ENCODE peak calls at places on chromosomes 1 and 21, in nine cellular contexts. W, Y, H, F, C, P, K, Z and Q are unnamed samples.

GRCh38 chr1:10960954-10961833 is 51.3 kb upstream of the TARDBP start:
- DNase-seq in W (peak), Y (peak), H (peak), F (peak), C (peak), P (peak), K (peak), Z (peak), Q (peak)

GRCh38 chr1:2812939-2813653 is 11.6 kb upstream of the TTC34 start:
- DNase-seq in W (no peak), Y (no peak), H (no peak), F (no peak), C (no peak), P (no peak), K (no peak), Z (no peak), Q (no peak)

GRCh38 chr1:23673086-23673813 is 18.4 kb upstream of the RPL11 start:
- DNase-seq in W (peak), Y (peak), H (peak), F (no peak), C (peak), P (peak), K (no peak), Z (no peak), Q (peak)

GRCh38 chr1:180114546-180114945 is 40.1 kb upstream of the QSOX1 start:
- DNase-seq in W (no peak), Y (no peak), H (no peak), F (no peak), C (no peak), P (no peak), K (no peak), Z (no peak), Q (no peak)

GRCh38 chr1:116064616-116065015 is 46.6 kb upstream of the MAB21L3 start:
- DNase-seq in W (no peak), Y (no peak), H (peak), F (no peak), C (peak), P (peak), K (no peak), Z (no peak), Q (no peak)

GRCh38 chr1:244075247-244075722 is 24.2 kb downstream of the ZBTB18 start:
- DNase-seq in W (no peak), Y (no peak), H (no peak), F (no peak), C (no peak), P (no peak), K (no peak), Z (no peak), Q (no peak)

GRCh38 chr1:153629971-153630370 is 1.7 kb downstream of the S100A1 start:
- DNase-seq in W (peak), Y (no peak), H (no peak), F (no peak), C (no peak), P (no peak), K (no peak), Z (no peak), Q (no peak)

GRCh38 chr1:81349194-81349965 is 451.4 kb upstream of the ADGRL2 start:
- DNase-seq in W (no peak), Y (no peak), H (no peak), F (no peak), C (no peak), P (no peak), K (no peak), Z (no peak), Q (no peak)

GRCh38 chr1:31707711-31708110 is 3.9 kb upstream of the COL16A1 start:
- DNase-seq in W (peak), Y (no peak), H (peak), F (no peak), C (peak), P (peak), K (no peak), Z (no peak), Q (peak)

GRCh38 chr21:36478941-36479340 is 981 bp downstream of the CLDN14 start:
- DNase-seq in W (no peak), Y (no peak), H (no peak), F (no peak), C (peak), P (peak), K (no peak), Z (no peak), Q (no peak)

GRCh38 chr1:43851561-43852338 is 81.9 kb upstream of the ARTN start:
- DNase-seq in W (no peak), Y (no peak), H (no peak), F (no peak), C (no peak), P (no peak), K (no peak), Z (no peak), Q (no peak)

GRCh38 chr1:209422281-209422680 is 161.2 kb upstream of the CAMK1G start:
- DNase-seq in W (no peak), Y (no peak), H (no peak), F (no peak), C (no peak), P (no peak), K (no peak), Z (no peak), Q (no peak)

GRCh38 chr1:215267495-215267894 is 185.0 kb downstream of the KCNK2 start:
- DNase-seq in W (no peak), Y (no peak), H (no peak), F (no peak), C (no peak), P (no peak), K (no peak), Z (no peak), Q (no peak)

GRCh38 chr1:151887028-151887427 is 22.3 kb downstream of the THEM4 start:
- DNase-seq in W (no peak), Y (no peak), H (peak), F (no peak), C (peak), P (peak), K (no peak), Z (no peak), Q (no peak)

GRCh38 chr1:217342105-217342504 is 288.8 kb downstream of the GPATCH2 start:
- DNase-seq in W (no peak), Y (no peak), H (no peak), F (no peak), C (no peak), P (no peak), K (no peak), Z (no peak), Q (no peak)

GRCh38 chr1:96309783-96310182 is 411.8 kb upstream of the PTBP2 start:
- DNase-seq in W (no peak), Y (no peak), H (peak), F (no peak), C (peak), P (peak), K (no peak), Z (no peak), Q (no peak)

GRCh38 chr1:118949317-118949716 is 38.8 kb downstream of the TBX15 start:
- DNase-seq in W (no peak), Y (no peak), H (peak), F (no peak), C (peak), P (peak), K (peak), Z (no peak), Q (no peak)

GRCh38 chr1:165696625-165697100 is 1.7 kb downstream of the ALDH9A1 start:
- DNase-seq in W (no peak), Y (no peak), H (peak), F (no peak), C (peak), P (peak), K (no peak), Z (no peak), Q (no peak)

GRCh38 chr21:31537872-31538576 is 121.5 kb upstream of the SOD1 start:
- DNase-seq in W (no peak), Y (no peak), H (no peak), F (no peak), C (no peak), P (no peak), K (no peak), Z (no peak), Q (no peak)
- TF ChIP-seq CTCF in W (no peak), Y (peak), H (no peak), F (peak), C (peak), P (peak), K (no peak), Z (no peak), Q (no peak)

GRCh38 chr21:41453198-41453597 is 27.2 kb downstream of the MX1 start:
- DNase-seq in W (no peak), Y (no peak), H (no peak), F (no peak), C (no peak), P (no peak), K (no peak), Z (no peak), Q (no peak)

GRCh38 chr21:41449613-41450012 is 23.6 kb downstream of the MX1 start:
- DNase-seq in W (no peak), Y (no peak), H (no peak), F (no peak), C (no peak), P (no peak), K (no peak), Z (no peak), Q (no peak)

GRCh38 chr21:41453761-41454160 is 27.7 kb downstream of the MX1 start:
- DNase-seq in W (no peak), Y (no peak), H (no peak), F (no peak), C (no peak), P (no peak), K (no peak), Z (no peak), Q (no peak)

GRCh38 chr21:41447356-41447755 is 21.3 kb downstream of the MX1 start:
- DNase-seq in W (no peak), Y (no peak), H (no peak), F (no peak), C (no peak), P (no peak), K (peak), Z (no peak), Q (no peak)

GRCh38 chr21:41451753-41452676 is 26.0 kb downstream of the MX1 start:
- DNase-seq in W (no peak), Y (no peak), H (no peak), F (no peak), C (no peak), P (no peak), K (no peak), Z (no peak), Q (no peak)
- TF ChIP-seq CTCF in W (no peak), Y (no peak), H (no peak), F (no peak), C (no peak), P (no peak), K (no peak), Z (no peak), Q (no peak)

GRCh38 chr1:245987577-245987976 is 519.5 kb downstream of the SMYD3 start:
- DNase-seq in W (no peak), Y (no peak), H (no peak), F (no peak), C (no peak), P (no peak), K (no peak), Z (no peak), Q (no peak)

GRCh38 chr1:245988393-245989078 is 518.5 kb downstream of the SMYD3 start:
- DNase-seq in W (no peak), Y (peak), H (no peak), F (no peak), C (no peak), P (no peak), K (no peak), Z (no peak), Q (no peak)

GRCh38 chr1:245987222-245987545 is 519.9 kb downstream of the SMYD3 start:
- DNase-seq in W (no peak), Y (no peak), H (no peak), F (no peak), C (no peak), P (no peak), K (no peak), Z (no peak), Q (no peak)

GRCh38 chr1:245987997-245988392 is 519.1 kb downstream of the SMYD3 start:
- DNase-seq in W (no peak), Y (peak), H (no peak), F (no peak), C (no peak), P (no peak), K (no peak), Z (no peak), Q (no peak)

GRCh38 chr1:245986404-245987221 is 520.5 kb downstream of the SMYD3 start:
- DNase-seq in W (no peak), Y (peak), H (peak), F (no peak), C (peak), P (peak), K (no peak), Z (no peak), Q (no peak)
- TF ChIP-seq CTCF in W (no peak), Y (no peak), H (peak), F (no peak), C (peak), P (peak), K (no peak), Z (no peak), Q (no peak)

GRCh38 chr1:57232500-57232899 is 191.4 kb downstream of the DAB1 start:
- DNase-seq in W (no peak), Y (no peak), H (peak), F (no peak), C (no peak), P (no peak), K (no peak), Z (no peak), Q (no peak)
- TF ChIP-seq CTCF in W (peak), Y (no peak), H (no peak), F (peak), C (no peak), P (no peak), K (no peak), Z (no peak), Q (no peak)

DNA sequence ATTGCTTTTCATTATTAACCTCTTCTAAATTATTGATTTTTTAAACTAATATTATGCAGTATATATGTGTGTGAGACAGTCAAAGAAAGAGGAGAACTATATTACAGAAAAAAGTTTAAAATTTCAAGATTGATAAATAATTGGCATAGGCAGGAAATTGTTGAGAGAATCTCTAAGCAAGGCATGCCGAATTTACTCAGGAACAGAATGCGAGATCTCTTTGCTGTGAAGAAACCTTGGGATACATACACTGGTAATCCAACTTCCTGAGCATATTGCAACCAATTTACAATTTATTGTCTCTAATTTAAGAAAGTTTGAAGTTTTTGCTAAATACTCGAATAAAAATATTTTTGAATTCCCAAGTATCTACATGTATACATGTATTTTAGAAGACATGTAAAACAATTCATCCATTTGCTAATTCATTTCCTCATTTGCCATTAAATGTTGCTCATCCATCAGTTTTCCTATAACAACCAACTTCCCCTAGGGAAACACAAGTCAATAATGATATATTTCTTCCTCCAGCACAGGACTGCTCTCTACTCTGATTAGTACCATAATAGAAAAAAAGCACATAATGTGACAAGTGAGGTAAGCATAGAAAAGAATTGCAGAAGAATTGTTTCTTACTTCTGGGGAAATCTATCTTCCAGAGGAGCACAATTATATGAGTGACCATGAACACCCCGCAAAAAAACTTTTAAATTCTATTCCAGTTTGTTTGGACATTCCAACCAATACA is 587 bp downstream of the LRRC39 start:
- DNase-seq in W (no peak), Y (no peak), H (no peak), F (no peak), C (no peak), P (no peak), K (no peak), Z (no peak), Q (no peak)
- TF ChIP-seq CTCF in W (no peak), Y (no peak), H (no peak), F (no peak), C (no peak), P (no peak), K (no peak), Z (no peak), Q (no peak)